ENCODE peak calls at places on chromosomes 11 and 22, in seven cellular contexts. M is transverse colon, O is H1, V is HepG2, L is HCT116, Q is K562, K is stomach. X is an unnamed sample.

GRCh38 chr11:57072640-57073039 is 83.9 kb downstream of the OR5AK2 start:
- DNase-seq in M (no peak), O (no peak), V (no peak), L (peak), Q (no peak), K (no peak), X (no peak)

GRCh38 chr11:57938351-57938750 is 85.3 kb upstream of the OR9Q1 start:
- DNase-seq in M (no peak), O (no peak), V (no peak), L (no peak), Q (no peak), K (no peak), X (peak)

GRCh38 chr22:45997775-45998637 is 21.0 kb upstream of the WNT7B start:
- DNase-seq in M (no peak), O (no peak), V (no peak), L (no peak), Q (no peak), K (no peak), X (no peak)

GRCh38 chr22:33842421-33843094 is 77.7 kb downstream of the LARGE1 start:
- DNase-seq in M (peak), O (no peak), V (no peak), L (no peak), Q (no peak), K (no peak), X (no peak)

GRCh38 chr11:130829801-130830562 is 86.3 kb downstream of the SNX19 start:
- DNase-seq in M (peak), O (no peak), V (no peak), L (no peak), Q (no peak), K (no peak), X (no peak)

GRCh38 chr22:39241632-39242388 is 3.0 kb downstream of the PDGFB start:
- DNase-seq in M (no peak), O (no peak), V (no peak), L (no peak), Q (no peak), K (no peak), X (no peak)

GRCh38 chr11:36840378-36840777 is 242.3 kb upstream of the RAG2 start:
- DNase-seq in M (no peak), O (no peak), V (no peak), L (no peak), Q (no peak), K (no peak), X (no peak)

GRCh38 chr11:1825039-1825740 is 9.6 kb upstream of the SYT8 start:
- DNase-seq in M (peak), O (peak), V (peak), L (no peak), Q (peak), K (peak), X (no peak)

GRCh38 chr11:119222308-119222707 is 16.2 kb downstream of the CBL start:
- DNase-seq in M (no peak), O (no peak), V (no peak), L (no peak), Q (no peak), K (no peak), X (no peak)

GRCh38 chr11:75775056-75775455 is 6.5 kb downstream of the DGAT2 start:
- DNase-seq in M (no peak), O (no peak), V (no peak), L (no peak), Q (no peak), K (no peak), X (no peak)

GRCh38 chr11:120179071-120179672 is 31.7 kb upstream of the OAF start:
- DNase-seq in M (no peak), O (no peak), V (no peak), L (no peak), Q (no peak), K (no peak), X (peak)

GRCh38 chr11:57787920-57788716 is 26.5 kb downstream of the CTNND1 start:
- DNase-seq in M (no peak), O (no peak), V (peak), L (no peak), Q (no peak), K (no peak), X (no peak)

GRCh38 chr11:111909378-111909777 is 2.2 kb downstream of the CRYAB start:
- DNase-seq in M (no peak), O (no peak), V (no peak), L (no peak), Q (no peak), K (no peak), X (no peak)

GRCh38 chr11:67303989-67304411 is 670 bp downstream of the SSH3 start:
- DNase-seq in M (peak), O (no peak), V (no peak), L (no peak), Q (peak), K (peak), X (no peak)

GRCh38 chr22:23969071-23969470 is 2.4 kb downstream of the DDTL start:
- DNase-seq in M (no peak), O (no peak), V (no peak), L (no peak), Q (no peak), K (no peak), X (peak)

GRCh38 chr22:37206118-37206840 is 6.0 kb downstream of the SSTR3 start:
- DNase-seq in M (no peak), O (no peak), V (no peak), L (no peak), Q (no peak), K (no peak), X (no peak)

GRCh38 chr22:36191106-36191836 is 10.3 kb downstream of the APOL4 start:
- DNase-seq in M (peak), O (no peak), V (no peak), L (no peak), Q (no peak), K (no peak), X (no peak)

GRCh38 chr11:65506316-65506769 is 7.5 kb downstream of the MALAT1 start:
- DNase-seq in M (no peak), O (no peak), V (no peak), L (no peak), Q (no peak), K (no peak), X (no peak)

GRCh38 chr11:46450846-46451470 is 59.4 kb upstream of the CHRM4 start:
- DNase-seq in M (no peak), O (no peak), V (no peak), L (no peak), Q (no peak), K (no peak), X (no peak)

GRCh38 chr11:47711225-47711624 is 3.9 kb downstream of the AGBL2 start:
- DNase-seq in M (no peak), O (no peak), V (no peak), L (no peak), Q (no peak), K (no peak), X (no peak)

GRCh38 chr11:47716692-47717091 is 1.5 kb upstream of the AGBL2 start:
- DNase-seq in M (no peak), O (no peak), V (no peak), L (no peak), Q (no peak), K (no peak), X (no peak)

GRCh38 chr11:47714554-47715081 is 551 bp downstream of the AGBL2 start:
- DNase-seq in M (peak), O (no peak), V (no peak), L (no peak), Q (no peak), K (no peak), X (no peak)

GRCh38 chr11:47711816-47712215 is 3.4 kb downstream of the AGBL2 start:
- DNase-seq in M (no peak), O (no peak), V (no peak), L (no peak), Q (no peak), K (no peak), X (no peak)

DNA sequence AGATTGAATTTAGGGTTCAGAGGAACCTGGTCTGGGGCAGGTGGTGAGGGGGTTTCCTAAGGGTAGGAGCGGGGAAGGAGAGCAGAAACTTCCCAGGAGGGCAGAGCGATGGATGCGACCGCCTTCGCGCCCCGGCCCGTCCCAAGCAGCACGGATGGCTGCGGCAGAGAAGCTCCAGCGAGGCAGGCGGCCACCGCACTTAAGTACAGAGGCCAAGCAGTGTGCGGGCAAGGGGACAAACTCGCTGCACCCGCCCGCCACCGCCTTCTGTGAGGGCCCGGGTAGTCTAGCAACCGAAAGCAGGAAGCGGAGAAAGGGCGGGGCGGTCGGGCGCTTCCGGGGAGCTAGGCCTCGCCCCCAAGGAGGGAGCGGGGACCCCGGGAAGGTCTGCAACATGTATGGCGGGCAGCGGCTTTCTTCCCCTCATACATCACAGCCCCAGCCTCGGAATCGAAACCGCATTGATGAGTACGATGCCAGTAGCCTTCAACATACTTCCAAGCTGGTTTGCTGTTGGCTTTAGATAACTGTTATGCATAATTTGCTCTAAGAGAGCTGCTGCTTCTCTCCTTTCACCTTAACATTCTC is at the start of gene AGBL2:
- DNase-seq in M (peak), O (peak), V (peak), L (no peak), Q (peak), K (peak), X (peak)
- TF ChIP-seq POLR2A in M (peak), O (peak), V (peak), L (no peak), Q (peak), K (no peak), X (no peak)

GRCh38 chr11:19962053-19962794 is 198.1 kb downstream of the DBX1 start:
- DNase-seq in M (no peak), O (no peak), V (no peak), L (no peak), Q (no peak), K (no peak), X (no peak)
- H3K27ac ChIP-seq in M (no peak), O (no peak), V (no peak), L (no peak), Q (no peak), K (no peak), X (peak)

GRCh38 chr11:99068832-99069231 is 48.1 kb downstream of the CNTN5 start:
- DNase-seq in M (no peak), O (no peak), V (no peak), L (no peak), Q (no peak), K (no peak), X (no peak)

GRCh38 chr11:99063331-99063730 is 42.6 kb downstream of the CNTN5 start:
- DNase-seq in M (no peak), O (no peak), V (no peak), L (no peak), Q (no peak), K (no peak), X (no peak)

GRCh38 chr11:99069831-99070444 is 49.2 kb downstream of the CNTN5 start:
- DNase-seq in M (peak), O (peak), V (peak), L (no peak), Q (no peak), K (no peak), X (no peak)

GRCh38 chr11:99066609-99067008 is 45.9 kb downstream of the CNTN5 start:
- DNase-seq in M (no peak), O (peak), V (no peak), L (no peak), Q (no peak), K (no peak), X (no peak)
- TF ChIP-seq POLR2AphosphoS5 in M (no peak), O (no peak), V (no peak), L (no peak), Q (no peak), K (no peak), X (no peak)

GRCh38 chr11:115982666-115983065 is 478.5 kb upstream of the CADM1 start:
- DNase-seq in M (no peak), O (no peak), V (no peak), L (no peak), Q (no peak), K (no peak), X (peak)
- TF ChIP-seq POLR2A in M (no peak), O (no peak), V (no peak), L (no peak), Q (no peak), K (no peak), X (no peak)

GRCh38 chr11:12832828-12833227 is 158.6 kb downstream of the TEAD1 start:
- DNase-seq in M (no peak), O (no peak), V (no peak), L (no peak), Q (no peak), K (no peak), X (no peak)
- H3K27ac ChIP-seq in M (no peak), O (no peak), V (no peak), L (no peak), Q (no peak), K (peak), X (no peak)

X was measured in esophagus muscularis mucosa.